ENCODE peak calls at places on chromosomes 6 and 20, in nine cellular contexts. X is aorta; S is A549; W is B cell; D is amygdala; U is Karpas-422; B is stimulated activated CD8-positive, alpha-beta memory T cell treated with anti-CD3 and anti-CD28 coated beads, Interleukin-7, amount 100 ng/mL, for 1 hour; P is erythroblast; I is AG09309. V is an unnamed sample.

GRCh38 chr6:158040804-158041347 is 59.2 kb downstream of the SYNJ2 start:
- DNase-seq in X (peak), S (peak), W (no peak), D (no peak), U (no peak), B (no peak), P (no peak), I (no peak), V (no peak)

GRCh38 chr20:61804896-61805295 is 260.8 kb downstream of the TAF4 start:
- DNase-seq in X (peak), S (no peak), W (no peak), D (no peak), U (no peak), B (no peak), P (no peak), I (no peak), V (no peak)

GRCh38 chr6:35367646-35368037 is 25.3 kb downstream of the PPARD start:
- DNase-seq in X (peak), S (no peak), W (no peak), D (no peak), U (no peak), B (no peak), P (no peak), I (no peak), V (no peak)

GRCh38 chr6:7086488-7086887 is 21.3 kb upstream of the RREB1 start:
- DNase-seq in X (no peak), S (no peak), W (peak), D (no peak), U (no peak), B (no peak), P (peak), I (no peak), V (no peak)

GRCh38 chr20:58839991-58840747 is 10.5 kb downstream of the GNAS-AS1 start:
- DNase-seq in X (no peak), S (no peak), W (no peak), D (no peak), U (no peak), B (no peak), P (no peak), I (no peak), V (no peak)

GRCh38 chr6:89412071-89413005 is at the start of gene RRAGD:
- DNase-seq in X (peak), S (peak), W (peak), D (peak), U (peak), B (no peak), P (peak), I (no peak), V (no peak)

GRCh38 chr20:7741866-7742265 is 198.4 kb downstream of the HAO1 start:
- DNase-seq in X (no peak), S (no peak), W (no peak), D (no peak), U (no peak), B (no peak), P (no peak), I (no peak), V (no peak)

GRCh38 chr6:100381111-100381510 is 83.6 kb downstream of the SIM1 start:
- DNase-seq in X (no peak), S (no peak), W (no peak), D (no peak), U (no peak), B (no peak), P (no peak), I (no peak), V (no peak)

GRCh38 chr20:57399587-57400261 is 8.5 kb downstream of the RBM38 start:
- DNase-seq in X (peak), S (no peak), W (peak), D (no peak), U (peak), B (no peak), P (no peak), I (no peak), V (no peak)

GRCh38 chr20:49561256-49561655 is 6.7 kb downstream of the PTGIS start:
- DNase-seq in X (no peak), S (no peak), W (no peak), D (no peak), U (no peak), B (no peak), P (no peak), I (no peak), V (no peak)

GRCh38 chr6:105750089-105750488 is 336.0 kb upstream of the PRDM1 start:
- DNase-seq in X (no peak), S (no peak), W (no peak), D (no peak), U (no peak), B (no peak), P (no peak), I (no peak), V (no peak)

GRCh38 chr20:48057251-48057650 is 272.0 kb upstream of the SULF2 start:
- DNase-seq in X (no peak), S (no peak), W (no peak), D (no peak), U (no peak), B (no peak), P (no peak), I (no peak), V (no peak)

GRCh38 chr6:1611572-1612385 is 2.1 kb downstream of the FOXC1 start:
- DNase-seq in X (peak), S (peak), W (peak), D (no peak), U (no peak), B (no peak), P (peak), I (no peak), V (no peak)

GRCh38 chr6:52551483-52552277 is 25.2 kb downstream of the TRAM2 start:
- DNase-seq in X (peak), S (peak), W (no peak), D (peak), U (no peak), B (no peak), P (no peak), I (no peak), V (no peak)

GRCh38 chr6:157219201-157220200 is 103.8 kb downstream of the TMEM242 start:
- DNase-seq in X (peak), S (no peak), W (no peak), D (no peak), U (peak), B (no peak), P (no peak), I (no peak), V (no peak)

GRCh38 chr6:73652637-73653570 is 888 bp downstream of the SLC17A5 start:
- DNase-seq in X (peak), S (peak), W (peak), D (peak), U (peak), B (peak), P (peak), I (no peak), V (peak)

GRCh38 chr20:46371656-46372055 is 34.8 kb downstream of the ELMO2 start:
- DNase-seq in X (no peak), S (no peak), W (no peak), D (no peak), U (no peak), B (no peak), P (no peak), I (no peak), V (no peak)

V was measured in SIG-M5.